ENCODE peak calls at places on chromosomes 3 and 15, in seven cellular contexts. J, Y, M, B, Z, S and F are unnamed samples.

GRCh38 chr3:159583662-159584061 is 405.0 kb upstream of the IL12A start:
- DNase-seq in J (no peak), Y (peak; percentile 6), M (no peak), B (no peak), Z (no peak), S (no peak), F (no peak)

GRCh38 chr3:177665122-177665808 is 468.0 kb upstream of the TBL1XR1 start:
- DNase-seq in J (no peak), Y (no peak), M (no peak), B (no peak), Z (no peak), S (no peak), F (no peak)

GRCh38 chr3:80297720-80298119 is 529.9 kb upstream of the ROBO1 start:
- DNase-seq in J (no peak), Y (no peak), M (no peak), B (no peak), Z (no peak), S (no peak), F (no peak)

GRCh38 chr3:41216993-41217392 is 17.7 kb downstream of the CTNNB1 start:
- DNase-seq in J (no peak), Y (no peak), M (no peak), B (no peak), Z (no peak), S (no peak), F (no peak)

GRCh38 chr3:181276358-181276896 is 286.9 kb upstream of the DNAJC19 start:
- DNase-seq in J (no peak), Y (no peak), M (no peak), B (no peak), Z (no peak), S (no peak), F (no peak)

GRCh38 chr3:88809993-88810392 is 297.4 kb upstream of the EPHA3 start:
- DNase-seq in J (no peak), Y (no peak), M (no peak), B (no peak), Z (no peak), S (peak; percentile 21), F (no peak)

GRCh38 chr3:71348001-71348632 is 235.4 kb downstream of the FOXP1 start:
- DNase-seq in J (no peak), Y (no peak), M (no peak), B (no peak), Z (no peak), S (no peak), F (no peak)

GRCh38 chr3:146682176-146682575 is 77.0 kb upstream of the PLSCR5 start:
- DNase-seq in J (no peak), Y (no peak), M (no peak), B (no peak), Z (no peak), S (peak; percentile 3), F (no peak)

GRCh38 chr15:31977812-31978662 is 52.3 kb upstream of the CHRNA7 start:
- DNase-seq in J (peak; percentile 61), Y (peak; percentile 44), M (peak; percentile 48), B (peak; percentile 30), Z (peak; percentile 82), S (peak; percentile 36), F (peak; percentile 83)

GRCh38 chr15:19987389-19988048 is 554.1 kb downstream of the GOLGA6L6 start:
- DNase-seq in J (peak; percentile 12), Y (no peak), M (no peak), B (no peak), Z (no peak), S (no peak), F (no peak)

GRCh38 chr15:82158811-82159210 is 103.7 kb downstream of the EFL1 start:
- DNase-seq in J (no peak), Y (no peak), M (no peak), B (no peak), Z (no peak), S (no peak), F (peak; percentile 71)

GRCh38 chr3:171694888-171695287 is 115.4 kb downstream of the PLD1 start:
- DNase-seq in J (no peak), Y (no peak), M (peak; percentile 73), B (no peak), Z (no peak), S (no peak), F (no peak)

GRCh38 chr3:59186735-59187134 is 136.9 kb upstream of the CFAP20DC start:
- DNase-seq in J (no peak), Y (no peak), M (no peak), B (no peak), Z (no peak), S (no peak), F (no peak)